ENCODE peak calls at places on chromosome 14, in four cellular contexts. N, M, J and R are unnamed samples.

GRCh38 chr14:101476931-101477553 is 84.3 kb upstream of the DIO3 start:
- DNase-seq in N (no peak), M (peak; percentile 49), J (peak; percentile 3), R (no peak)

GRCh38 chr14:55389330-55389729 is 22.3 kb downstream of the ATG14 start:
- DNase-seq in N (no peak), M (no peak), J (no peak), R (no peak)

GRCh38 chr14:92613008-92613658 is 99.6 kb downstream of the RIN3 start:
- DNase-seq in N (peak; percentile 59), M (peak; percentile 20), J (peak; percentile 24), R (no peak)

GRCh38 chr14:31294736-31295398 is 87.3 kb upstream of the HECTD1 start:
- DNase-seq in N (no peak), M (no peak), J (no peak), R (no peak)

GRCh38 chr14:104650057-104650980 is 39.1 kb upstream of the INF2 start:
- DNase-seq in N (peak; percentile 98), M (peak; percentile 37), J (peak; percentile 71), R (no peak)

GRCh38 chr14:54772451-54772881 is 130.2 kb downstream of the GCH1 start:
- DNase-seq in N (no peak), M (no peak), J (no peak), R (no peak)

GRCh38 chr14:88983755-88984154 is 159.3 kb downstream of the TTC8 start:
- DNase-seq in N (no peak), M (no peak), J (no peak), R (no peak)

GRCh38 chr14:101022121-101022520 is 118.6 kb upstream of the RTL1 start:
- DNase-seq in N (no peak), M (no peak), J (no peak), R (no peak)

GRCh38 chr14:105192866-105193731 is 12.0 kb upstream of the NUDT14 start:
- DNase-seq in N (no peak), M (no peak), J (no peak), R (no peak)

GRCh38 chr14:96095581-96096476 is 56.7 kb downstream of the C14orf132 start:
- DNase-seq in N (peak; percentile 82), M (peak; percentile 55), J (no peak), R (no peak)

GRCh38 chr14:59265808-59266207 is 77.3 kb downstream of the DAAM1 start:
- DNase-seq in N (no peak), M (no peak), J (no peak), R (no peak)

GRCh38 chr14:99676657-99677056 is 7.4 kb upstream of the CYP46A1 start:
- DNase-seq in N (no peak), M (no peak), J (no peak), R (no peak)

GRCh38 chr14:103247169-103247606 is 86.8 kb upstream of the EIF5 start:
- DNase-seq in N (no peak), M (no peak), J (no peak), R (no peak)

GRCh38 chr14:65080954-65081747 is 21.2 kb downstream of the MAX start:
- DNase-seq in N (no peak), M (peak; percentile 12), J (no peak), R (no peak)

GRCh38 chr14:95559203-95559602 is 24.4 kb downstream of the GLRX5 start:
- DNase-seq in N (no peak), M (no peak), J (no peak), R (no peak)

GRCh38 chr14:28571636-28572035 is 195.0 kb upstream of the FOXG1 start:
- DNase-seq in N (no peak), M (no peak), J (no peak), R (no peak)

GRCh38 chr14:59695198-59695597 is 118.6 kb upstream of the CCDC175 start:
- DNase-seq in N (no peak), M (no peak), J (no peak), R (no peak)

GRCh38 chr14:71566276-71566675 is 366.0 kb upstream of the RGS6 start:
- DNase-seq in N (no peak), M (no peak), J (no peak), R (peak; percentile 81)

GRCh38 chr14:21023174-21023573 is 1.7 kb downstream of the NDRG2 start:
- DNase-seq in N (no peak), M (no peak), J (no peak), R (no peak)

GRCh38 chr14:51581017-51581881 is 70.5 kb upstream of the FRMD6 start:
- DNase-seq in N (no peak), M (no peak), J (no peak), R (no peak)

GRCh38 chr14:32201196-32201815 is 539 bp upstream of the RNU6-7 start:
- DNase-seq in N (peak; percentile 84), M (peak; percentile 98), J (peak; percentile 91), R (no peak)

GRCh38 chr14:60563113-60563512 is 54.2 kb downstream of the SIX6 start:
- DNase-seq in N (no peak), M (no peak), J (no peak), R (no peak)

GRCh38 chr14:51554339-51554920 is 97.3 kb upstream of the FRMD6 start:
- DNase-seq in N (no peak), M (no peak), J (no peak), R (no peak)

GRCh38 chr14:69945905-69946304 is 66.7 kb downstream of the SMOC1 start:
- DNase-seq in N (no peak), M (no peak), J (no peak), R (no peak)

GRCh38 chr14:55930016-55930784 is 188.0 kb upstream of the PELI2 start:
- DNase-seq in N (no peak), M (no peak), J (no peak), R (no peak)

GRCh38 chr14:50600849-50601248 is 40.9 kb downstream of the ATL1 start:
- DNase-seq in N (no peak), M (peak; percentile 11), J (peak; percentile 6), R (no peak)

GRCh38 chr14:76782115-76782884 is 21.0 kb downstream of the VASH1 start:
- DNase-seq in N (no peak), M (no peak), J (no peak), R (no peak)

GRCh38 chr14:22900088-22900799 is 17.2 kb downstream of the REM2 start:
- DNase-seq in N (peak; percentile 72), M (peak; percentile 83), J (peak; percentile 91), R (peak; percentile 47)
- TF ChIP-seq NFIC in N (no peak), M (no peak), J (no peak), R (no peak)

DNA sequence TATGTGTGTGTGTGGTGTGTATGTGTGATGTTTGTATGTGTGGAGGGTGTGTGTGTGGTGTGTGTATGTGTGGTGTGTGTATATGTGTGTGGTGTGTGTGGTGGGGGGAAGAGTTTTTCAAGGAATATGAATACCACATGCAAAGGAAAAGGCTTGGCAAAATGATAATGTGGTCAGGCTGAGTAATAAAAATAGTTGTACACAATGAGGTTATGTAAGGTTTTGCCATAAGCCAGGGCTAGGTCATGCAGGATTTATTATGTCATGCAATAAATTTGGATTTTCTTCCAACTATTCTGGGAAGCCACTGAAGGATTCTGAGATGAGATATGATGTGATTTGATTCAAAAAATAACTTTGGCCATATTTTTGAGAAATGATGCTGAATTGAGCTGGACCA is 1191.5 kb upstream of the SEL1L start:
- DNase-seq in N (no peak), M (no peak), J (no peak), R (no peak)
- TF ChIP-seq NFIC in N (no peak), M (no peak), J (no peak), R (no peak)

GRCh38 chr14:68842298-68842697 is 49.4 kb upstream of the ZFP36L1 start:
- DNase-seq in N (no peak), M (no peak), J (no peak), R (no peak)
- TF ChIP-seq NFIC in N (no peak), M (no peak), J (no peak), R (no peak)

GRCh38 chr14:39218171-39218769 is 15.4 kb upstream of the MIA2 start:
- DNase-seq in N (no peak), M (peak; percentile 59), J (peak; percentile 10), R (no peak)
- TF ChIP-seq NFIC in N (peak; percentile 12), M (no peak), J (no peak), R (no peak)

DNA sequence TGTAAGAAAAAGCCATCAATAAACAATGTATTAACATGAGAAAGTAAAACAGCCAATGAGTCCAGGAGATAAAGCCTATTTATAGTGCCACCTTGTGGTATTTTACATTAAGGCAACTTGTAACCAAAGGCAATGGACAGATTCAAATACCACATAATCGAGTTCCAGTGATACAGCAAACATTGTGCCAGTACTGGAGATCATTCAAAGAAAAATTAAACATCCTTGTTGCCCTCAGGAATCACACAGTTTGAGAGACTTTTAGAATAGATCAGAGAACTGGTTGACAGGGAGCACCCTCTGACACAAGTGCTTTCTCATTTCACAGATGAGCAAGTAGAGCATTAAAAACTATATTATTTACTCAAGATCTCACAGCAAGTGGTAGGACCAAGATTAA is 98.1 kb downstream of the DDHD1 start:
- DNase-seq in N (peak; percentile 45), M (peak; percentile 38), J (peak; percentile 41), R (peak; percentile 15)
- TF ChIP-seq NFIC in N (no peak), M (no peak), J (no peak), R (no peak)

GRCh38 chr14:75607842-75608640 is 29.6 kb downstream of the FLVCR2 start:
- DNase-seq in N (no peak), M (no peak), J (no peak), R (no peak)

GRCh38 chr14:75609606-75610476 is 31.4 kb downstream of the FLVCR2 start:
- DNase-seq in N (no peak), M (no peak), J (no peak), R (no peak)

GRCh38 chr14:75614179-75614578 is 35.8 kb downstream of the FLVCR2 start:
- DNase-seq in N (no peak), M (no peak), J (no peak), R (no peak)

GRCh38 chr14:75612157-75612556 is 33.7 kb downstream of the FLVCR2 start:
- DNase-seq in N (no peak), M (no peak), J (no peak), R (no peak)

GRCh38 chr14:75610839-75611238 is 32.4 kb downstream of the FLVCR2 start:
- DNase-seq in N (no peak), M (no peak), J (no peak), R (no peak)
- TF ChIP-seq NFIC in N (no peak), M (no peak), J (no peak), R (no peak)

GRCh38 chr14:87468531-87468930 is 524.5 kb downstream of the GALC start:
- DNase-seq in N (no peak), M (no peak), J (no peak), R (no peak)
- TF ChIP-seq NFIC in N (no peak), M (no peak), J (no peak), R (no peak)

GRCh38 chr14:34331728-34332623 is 130.1 kb downstream of the SPTSSA start:
- DNase-seq in N (peak; percentile 68), M (peak; percentile 95), J (peak; percentile 73), R (peak; percentile 80)

GRCh38 chr14:34334329-34334728 is 127.7 kb downstream of the SPTSSA start:
- DNase-seq in N (no peak), M (no peak), J (no peak), R (no peak)

GRCh38 chr14:34329281-34329680 is 132.8 kb downstream of the SPTSSA start:
- DNase-seq in N (no peak), M (no peak), J (no peak), R (no peak)

GRCh38 chr14:34328178-34328577 is 133.9 kb downstream of the SPTSSA start:
- DNase-seq in N (no peak), M (no peak), J (no peak), R (no peak)

GRCh38 chr14:34330846-34331245 is 131.2 kb downstream of the SPTSSA start:
- DNase-seq in N (no peak), M (no peak), J (no peak), R (no peak)
- TF ChIP-seq NFIC in N (no peak), M (no peak), J (no peak), R (no peak)

GRCh38 chr14:61751475-61751989 is 10.7 kb upstream of the SNAPC1 start:
- DNase-seq in N (no peak), M (no peak), J (no peak), R (no peak)
- TF ChIP-seq NFIC in N (no peak), M (no peak), J (no peak), R (no peak)